ENCODE peak calls at places on chromosome 13, in eight cellular contexts. A is stomach; O is occipital lobe; F is activated gamma-delta T cell treated with anti-CD3 and anti-CD28 coated beads, Interleukin-2, amount 50 U/mL, for 16 hours; K is fibroblast of the conjunctiva; H is NCI-H187; V is stimulated activated CD4-positive, alpha-beta T cell treated with anti-CD3 and anti-CD28 coated beads, Interleukin-12 subunit alpha, Interleukin-12 subunit beta, amount 100 ng/mL, for 48 hours; L is PC-3. U is an unnamed sample.

GRCh38 chr13:35953537-35954206 is 177.5 kb downstream of the DCLK1 start:
- DNase-seq in L (peak), K (peak), V (no peak), O (peak), H (peak), F (no peak), A (peak), U (peak)

GRCh38 chr13:44013666-44014291 is 134.1 kb downstream of the LACC1 start:
- DNase-seq in L (peak), F (no peak), A (no peak), K (peak), H (no peak), V (no peak), O (no peak), U (no peak)

GRCh38 chr13:30037306-30037705 is 186.9 kb upstream of the UBL3 start:
- DNase-seq in V (no peak), K (no peak), L (no peak), H (no peak), F (no peak), A (no peak), O (no peak), U (no peak)

GRCh38 chr13:92573467-92574057 is 653.0 kb upstream of the GPC6 start:
- DNase-seq in L (peak), A (no peak), V (no peak), F (no peak), O (no peak), K (no peak), H (no peak), U (no peak)

GRCh38 chr13:33217256-33217655 is 68.3 kb downstream of the STARD13 start:
- DNase-seq in O (no peak), K (no peak), L (peak), A (no peak), F (no peak), H (no peak), V (no peak), U (no peak)

GRCh38 chr13:89375839-89376238 is 1704.7 kb downstream of the SLITRK5 start:
- DNase-seq in K (peak), V (no peak), O (no peak), H (no peak), A (no peak), L (peak), F (no peak), U (no peak)

GRCh38 chr13:106145070-106145469 is 390.4 kb downstream of the EFNB2 start:
- DNase-seq in V (no peak), O (no peak), H (no peak), L (no peak), F (no peak), A (no peak), K (no peak), U (no peak)

GRCh38 chr13:109447667-109448066 is 338.7 kb downstream of the IRS2 start:
- DNase-seq in L (no peak), F (no peak), A (no peak), O (no peak), V (no peak), K (no peak), H (no peak), U (no peak)

GRCh38 chr13:110023729-110024645 is 237.6 kb upstream of the IRS2 start:
- DNase-seq in K (no peak), O (no peak), L (no peak), V (no peak), A (peak), F (no peak), H (peak), U (peak)

U was measured in NCI-H1930.